ENCODE peak calls at places on chromosomes 6 and 20, in five cellular contexts. W is heart left ventricle, Q is H54, C is lower leg skin, J is body of pancreas. U is an unnamed sample.

GRCh38 chr20:18805881-18806280 is 7.7 kb upstream of the SCP2D1 start:
- DNase-seq in W (no peak), Q (no peak), C (no peak), J (no peak), U (no peak)

GRCh38 chr6:136968831-136969230 is 46.7 kb downstream of the SLC35D3 start:
- DNase-seq in W (peak; percentile 76), Q (no peak), C (no peak), J (peak; percentile 33), U (no peak)

GRCh38 chr6:130993292-130993765 is 69.7 kb downstream of the EPB41L2 start:
- DNase-seq in W (no peak), Q (no peak), C (no peak), J (peak; percentile 67), U (no peak)

GRCh38 chr20:57598060-57598459 is 22.2 kb downstream of the ZBP1 start:
- DNase-seq in W (no peak), Q (no peak), C (no peak), J (no peak), U (no peak)

GRCh38 chr20:34316191-34316814 is 13.1 kb upstream of the AHCY start:
- DNase-seq in W (no peak), Q (peak; percentile 70), C (no peak), J (no peak), U (no peak)

GRCh38 chr6:6712258-6712978 is 123.9 kb downstream of the LY86 start:
- DNase-seq in W (no peak), Q (peak; percentile 84), C (no peak), J (peak; percentile 75), U (peak; percentile 77)

GRCh38 chr6:43491750-43492661 is 14.6 kb downstream of the TJAP1 start:
- DNase-seq in W (peak; percentile 85), Q (peak; percentile 72), C (peak; percentile 79), J (peak; percentile 52), U (no peak)

GRCh38 chr6:84897874-84898635 is 133.7 kb upstream of the TBX18 start:
- DNase-seq in W (no peak), Q (peak; percentile 3), C (no peak), J (no peak), U (no peak)

GRCh38 chr6:167350322-167350721 is 25.4 kb downstream of the TTLL2 start:
- DNase-seq in W (peak; percentile 10), Q (no peak), C (no peak), J (no peak), U (no peak)

GRCh38 chr20:22568872-22569344 is 15.5 kb downstream of the FOXA2 start:
- DNase-seq in W (no peak), Q (no peak), C (no peak), J (peak; percentile 52), U (no peak)

GRCh38 chr6:150271501-150272263 is 97.1 kb upstream of the IYD start:
- DNase-seq in W (no peak), Q (no peak), C (no peak), J (no peak), U (peak; percentile 87)

GRCh38 chr6:107554326-107554725 is 64.4 kb downstream of the SOBP start:
- DNase-seq in W (no peak), Q (no peak), C (no peak), J (no peak), U (no peak)

GRCh38 chr6:107386340-107386739 is 73.0 kb downstream of the PDSS2 start:
- DNase-seq in W (no peak), Q (no peak), C (no peak), J (no peak), U (no peak)

GRCh38 chr6:99013145-99013544 is 65.4 kb upstream of the FBXL4 start:
- DNase-seq in W (no peak), Q (peak; percentile 14), C (no peak), J (no peak), U (peak; percentile 3)

GRCh38 chr6:82738773-82739172 is 326.9 kb downstream of the UBE3D start:
- DNase-seq in W (no peak), Q (no peak), C (no peak), J (no peak), U (no peak)

GRCh38 chr6:26475823-26476729 is 18.3 kb downstream of the BTN2A1 start:
- DNase-seq in W (no peak), Q (no peak), C (no peak), J (no peak), U (no peak)

GRCh38 chr6:113843500-113844068 is 13.6 kb upstream of the MARCKS start:
- DNase-seq in W (no peak), Q (no peak), C (no peak), J (no peak), U (no peak)

GRCh38 chr6:55399331-55399730 is 72.1 kb downstream of the GFRAL start:
- DNase-seq in W (no peak), Q (no peak), C (no peak), J (no peak), U (no peak)

GRCh38 chr6:10659697-10660348 is 34.6 kb downstream of the C6orf52 start:
- DNase-seq in W (no peak), Q (no peak), C (no peak), J (peak; percentile 16), U (peak; percentile 16)

GRCh38 chr6:26554669-26555504 is 16.7 kb downstream of the HMGN4 start:
- DNase-seq in W (no peak), Q (no peak), C (no peak), J (peak; percentile 30), U (peak; percentile 85)

GRCh38 chr20:48260370-48260769 is 475.1 kb upstream of the SULF2 start:
- DNase-seq in W (peak; percentile 66), Q (no peak), C (no peak), J (no peak), U (no peak)

GRCh38 chr20:24422361-24422760 is 47.1 kb upstream of the SYNDIG1 start:
- DNase-seq in W (no peak), Q (no peak), C (no peak), J (no peak), U (no peak)

GRCh38 chr6:159257846-159258245 is 88.6 kb downstream of the FNDC1 start:
- DNase-seq in W (no peak), Q (no peak), C (peak; percentile 70), J (no peak), U (no peak)

GRCh38 chr20:44067650-44068081 is 119.3 kb downstream of the JPH2 start:
- DNase-seq in W (no peak), Q (no peak), C (peak; percentile 9), J (no peak), U (no peak)

GRCh38 chr20:45322952-45323383 is 14.9 kb upstream of the MATN4 start:
- DNase-seq in W (peak; percentile 68), Q (no peak), C (peak; percentile 68), J (peak; percentile 80), U (peak; percentile 70)

GRCh38 chr6:13526718-13527668 is 39.6 kb upstream of the GFOD1 start:
- DNase-seq in W (peak; percentile 53), Q (no peak), C (peak; percentile 27), J (peak; percentile 20), U (no peak)

GRCh38 chr20:17797579-17797978 is 97.8 kb downstream of the BANF2 start:
- DNase-seq in W (no peak), Q (no peak), C (no peak), J (no peak), U (no peak)

GRCh38 chr6:141097471-141097870 is 1035.3 kb upstream of the GJE1 start:
- DNase-seq in W (no peak), Q (no peak), C (no peak), J (no peak), U (no peak)

GRCh38 chr20:53826597-53827291 is 233.1 kb upstream of the ZNF217 start:
- DNase-seq in W (no peak), Q (no peak), C (no peak), J (no peak), U (no peak)

GRCh38 chr6:78942451-78942850 is 75.1 kb downstream of the IRAK1BP1 start:
- DNase-seq in W (no peak), Q (no peak), C (no peak), J (no peak), U (no peak)

DNA sequence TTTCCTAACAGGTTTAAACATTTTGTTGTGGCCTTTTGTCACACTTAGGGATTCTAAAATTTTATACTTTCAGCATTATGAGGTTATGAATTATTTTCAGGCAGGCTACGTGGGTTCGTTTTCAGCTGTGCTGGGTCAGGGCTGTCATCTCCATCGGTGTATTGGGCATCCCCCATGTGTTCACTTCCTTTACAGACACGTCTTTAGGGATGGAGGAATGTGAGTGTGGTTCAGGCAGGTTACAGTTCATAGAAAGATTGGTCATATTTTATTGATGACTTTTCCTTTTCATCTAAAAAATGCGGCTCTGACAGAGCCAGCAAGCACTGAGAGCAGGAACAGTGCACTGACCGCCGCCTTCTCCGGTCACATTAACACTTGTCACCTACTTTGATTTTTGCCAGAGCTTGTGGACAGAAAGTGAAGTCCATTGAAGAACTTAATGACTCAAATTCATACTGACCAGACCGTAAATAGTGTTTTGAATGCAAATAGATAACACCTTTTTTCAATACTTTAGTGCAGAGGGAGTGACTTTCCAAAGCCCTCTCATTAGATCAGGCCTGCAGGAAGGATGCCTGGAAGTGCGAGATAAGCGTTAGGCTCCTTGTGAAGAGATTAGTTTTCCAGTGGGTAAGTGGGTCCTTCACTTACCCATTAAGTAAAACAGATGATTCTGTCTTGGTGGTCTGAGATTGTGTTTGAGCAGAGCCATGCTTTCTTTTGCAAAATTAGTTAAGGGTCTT is 113.1 kb downstream of the TIAM2 start:
- DNase-seq in W (no peak), Q (no peak), C (no peak), J (no peak), U (peak; percentile 21)
- TF ChIP-seq POLR2A in W (no peak), Q (no peak), C (no peak), J (no peak), U (no peak)

GRCh38 chr6:2986722-2987196 is 12.9 kb upstream of the NQO2 start:
- DNase-seq in W (no peak), Q (no peak), C (peak; percentile 55), J (no peak), U (no peak)
- TF ChIP-seq POLR2A in W (no peak), Q (no peak), C (no peak), J (no peak), U (no peak)

DNA sequence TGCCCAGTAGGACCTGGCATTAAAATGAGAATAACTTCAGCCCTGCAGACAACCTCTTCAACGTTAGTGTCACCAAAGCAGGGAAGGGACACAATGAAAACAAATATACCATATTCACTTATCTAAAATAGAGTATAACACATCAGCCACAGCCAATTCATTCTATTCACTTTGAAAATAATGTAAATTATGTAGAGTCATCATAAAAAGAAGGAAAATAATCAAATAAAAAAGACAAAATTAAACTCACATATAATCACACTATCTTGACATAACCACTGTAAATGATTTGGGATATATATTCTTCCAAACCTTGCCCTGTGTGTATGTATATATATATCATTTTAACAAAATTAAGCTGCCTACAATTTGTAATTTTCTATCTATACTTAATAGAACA is 78.1 kb upstream of the HEY2 start:
- DNase-seq in W (no peak), Q (no peak), C (no peak), J (no peak), U (no peak)
- TF ChIP-seq POLR2A in W (no peak), Q (no peak), C (no peak), J (no peak), U (no peak)

GRCh38 chr20:13784271-13784892 is 337 bp downstream of the ESF1 start:
- DNase-seq in W (no peak), Q (no peak), C (peak; percentile 17), J (no peak), U (no peak)
- TF ChIP-seq POLR2A in W (no peak), Q (no peak), C (no peak), J (no peak), U (no peak)